ENCODE peak calls at places on chromosomes 13 and 19, in five cellular contexts. A, G, K, L and T are unnamed samples.

GRCh38 chr19:57689750-57690149 is 8.0 kb downstream of the ZNF551 start:
- DNase-seq in A (no peak), G (no peak), L (no peak), K (no peak), T (no peak)

GRCh38 chr13:41563501-41564001 is 106.2 kb downstream of the RGCC start:
- DNase-seq in A (peak), L (peak), G (peak), K (peak), T (peak)

GRCh38 chr19:8355631-8356402 is 8.1 kb upstream of the ANGPTL4 start:
- DNase-seq in K (peak), G (peak), A (peak), L (peak), T (peak)

GRCh38 chr13:44045179-44045562 is 165.5 kb downstream of the LACC1 start:
- DNase-seq in L (no peak), G (no peak), A (no peak), K (no peak), T (no peak)

GRCh38 chr13:34044041-34044440 is 226.1 kb downstream of the RFC3 start:
- DNase-seq in L (no peak), K (no peak), G (peak), A (peak), T (peak)

GRCh38 chr13:74979703-74980102 is 502.3 kb downstream of the TBC1D4 start:
- DNase-seq in G (no peak), L (no peak), A (no peak), K (no peak), T (no peak)

GRCh38 chr19:48806818-48807589 is 3.8 kb downstream of the BCAT2 start:
- DNase-seq in G (no peak), A (peak), L (no peak), K (peak), T (no peak)

GRCh38 chr13:79528356-79528755 is 47.4 kb downstream of the NDFIP2 start:
- DNase-seq in G (no peak), A (no peak), K (peak), L (no peak), T (no peak)

GRCh38 chr19:47882890-47883289 is 3.2 kb downstream of the SULT2A1 start:
- DNase-seq in A (no peak), G (no peak), K (no peak), L (no peak), T (no peak)

GRCh38 chr19:48695743-48696352 is at the start of gene FUT2:
- DNase-seq in A (no peak), K (no peak), L (no peak), G (no peak), T (no peak)

GRCh38 chr19:44718441-44719261 is 19.7 kb downstream of the CEACAM16 start:
- DNase-seq in A (peak), G (no peak), K (peak), L (no peak), T (peak)

GRCh38 chr13:73696713-73697112 is 437.5 kb downstream of the KLF12 start:
- DNase-seq in L (no peak), G (no peak), K (no peak), A (no peak), T (no peak)

GRCh38 chr19:42030605-42031004 is 36.6 kb upstream of the ATP1A3 start:
- DNase-seq in K (no peak), L (no peak), G (no peak), A (no peak), T (no peak)

GRCh38 chr19:38250821-38251563 is 5.2 kb downstream of the PPP1R14A start:
- DNase-seq in A (peak), L (peak), K (no peak), G (no peak), T (peak)

GRCh38 chr13:32837973-32838940 is 178.0 kb upstream of the KL start:
- DNase-seq in G (no peak), A (no peak), L (no peak), K (no peak), T (no peak)

GRCh38 chr13:34462843-34463242 is 479.2 kb upstream of the NBEA start:
- DNase-seq in L (peak), A (peak), K (peak), G (peak), T (peak)

GRCh38 chr19:49422407-49423277 is 599 bp downstream of the PTH2 start:
- DNase-seq in A (no peak), K (peak), G (no peak), L (no peak), T (no peak)

GRCh38 chr13:112583592-112584277 is 4.2 kb downstream of the TUBGCP3 start:
- DNase-seq in K (no peak), L (no peak), G (no peak), A (no peak), T (no peak)

GRCh38 chr13:31556376-31556775 is 182.9 kb upstream of the RXFP2 start:
- DNase-seq in L (peak), A (peak), K (peak), G (no peak), T (peak)

GRCh38 chr13:98327326-98328314 is 150.6 kb upstream of the RNF113B start:
- DNase-seq in G (peak), A (peak), K (peak), L (peak), T (peak)

GRCh38 chr13:94123543-94123942 is 355.9 kb downstream of the DCT start:
- DNase-seq in K (no peak), A (no peak), L (no peak), G (no peak), T (no peak)

GRCh38 chr19:29277107-29277506 is 64.2 kb upstream of the UQCRFS1 start:
- DNase-seq in G (no peak), L (no peak), K (no peak), A (no peak), T (no peak)

GRCh38 chr13:114107686-114108081 is 24.7 kb downstream of the RASA3 start:
- DNase-seq in G (peak), A (peak), K (peak), L (peak), T (peak)

GRCh38 chr19:39746836-39747529 is 9.2 kb upstream of the CLC start:
- DNase-seq in A (no peak), G (no peak), K (no peak), L (no peak), T (no peak)

GRCh38 chr19:54147676-54148075 is 10.1 kb downstream of the CNOT3 start:
- DNase-seq in L (no peak), A (peak), G (no peak), K (peak), T (no peak)

GRCh38 chr13:106177146-106177545 is 358.3 kb downstream of the EFNB2 start:
- DNase-seq in G (no peak), K (no peak), A (no peak), L (no peak), T (no peak)

GRCh38 chr13:99103536-99103935 is 97.1 kb upstream of the UBAC2 start:
- DNase-seq in A (no peak), K (no peak), G (no peak), L (no peak), T (no peak)

GRCh38 chr13:100361504-100361903 is 227.1 kb downstream of the GGACT start:
- DNase-seq in L (peak), G (no peak), K (peak), A (no peak), T (peak)

GRCh38 chr19:28960586-28960985 is 252.4 kb downstream of the UQCRFS1 start:
- DNase-seq in K (no peak), G (no peak), L (no peak), A (no peak), T (no peak)

GRCh38 chr19:32232449-32232848 is 113.0 kb upstream of the ZNF507 start:
- DNase-seq in L (no peak), K (no peak), A (no peak), G (no peak), T (no peak)

GRCh38 chr19:4390862-4391693 is 9.3 kb downstream of the SH3GL1 start:
- DNase-seq in A (peak), L (no peak), K (peak), G (no peak), T (no peak)

GRCh38 chr19:4396949-4397783 is 3.2 kb downstream of the SH3GL1 start:
- DNase-seq in K (no peak), L (no peak), A (no peak), G (no peak), T (no peak)

GRCh38 chr19:4390017-4390861 is 10.1 kb downstream of the SH3GL1 start:
- DNase-seq in G (no peak), A (peak), L (no peak), K (peak), T (peak)

GRCh38 chr19:4391701-4392543 is 8.4 kb downstream of the SH3GL1 start:
- DNase-seq in L (no peak), K (peak), A (peak), G (no peak), T (peak)

DNA sequence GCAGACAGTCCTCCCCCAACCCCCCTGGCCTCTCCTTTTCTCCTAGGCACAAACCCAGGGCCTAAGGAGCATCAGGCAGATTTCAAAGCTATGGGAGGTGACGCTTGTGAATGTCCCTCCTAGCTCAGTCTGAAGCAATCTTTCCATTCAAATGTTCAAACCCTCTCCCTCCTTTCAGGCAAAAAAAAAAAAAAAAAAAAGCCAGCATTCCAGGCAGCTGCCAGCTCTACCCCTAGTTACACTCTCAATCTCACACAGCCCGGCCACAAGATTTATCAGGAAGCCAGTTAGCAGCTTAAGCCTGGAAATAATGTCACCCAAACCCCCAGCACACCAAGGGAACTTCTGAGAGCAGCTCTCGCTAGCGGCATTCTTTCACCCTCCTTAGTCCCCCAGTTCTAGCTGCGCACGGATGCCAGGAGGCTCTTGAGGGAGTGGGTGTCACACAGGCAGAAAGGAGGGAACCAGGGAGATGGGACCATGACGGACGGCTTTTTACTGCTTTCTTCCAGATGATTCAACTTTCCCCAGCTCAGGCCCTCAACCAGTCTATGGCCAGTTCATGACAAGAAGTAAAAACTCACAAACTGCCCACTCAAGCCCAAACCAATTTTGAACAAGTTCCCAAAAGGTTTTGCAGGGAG is 6.3 kb downstream of the SH3GL1 start:
- DNase-seq in L (no peak), A (peak), G (no peak), K (no peak), T (no peak)
- H3K4me3 ChIP-seq in L (no peak), A (no peak), G (no peak), K (no peak), T (no peak)

DNA sequence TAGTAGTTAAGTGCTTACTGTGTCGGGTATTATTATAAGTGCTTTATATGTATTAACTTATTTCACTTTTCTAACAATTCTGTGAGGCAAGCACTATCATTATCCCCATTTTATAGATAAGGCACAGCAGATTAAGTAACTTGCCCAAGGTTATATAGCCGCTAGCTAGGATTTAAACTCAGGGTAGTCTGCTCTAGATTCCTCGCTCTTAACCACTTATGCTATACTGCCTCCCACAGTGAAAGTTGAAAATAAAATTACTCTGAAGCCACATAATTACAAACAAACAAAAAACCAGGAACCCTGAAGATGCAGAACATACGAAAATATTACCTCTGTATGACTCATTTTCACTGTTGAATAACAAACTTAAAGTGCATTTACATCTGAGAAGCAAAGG is 3.9 kb downstream of the TEX30 start:
- DNase-seq in A (peak), K (peak), G (no peak), L (no peak), T (no peak)
- TF ChIP-seq CTCF in A (no peak), K (peak), G (no peak), L (no peak), T (no peak)

DNA sequence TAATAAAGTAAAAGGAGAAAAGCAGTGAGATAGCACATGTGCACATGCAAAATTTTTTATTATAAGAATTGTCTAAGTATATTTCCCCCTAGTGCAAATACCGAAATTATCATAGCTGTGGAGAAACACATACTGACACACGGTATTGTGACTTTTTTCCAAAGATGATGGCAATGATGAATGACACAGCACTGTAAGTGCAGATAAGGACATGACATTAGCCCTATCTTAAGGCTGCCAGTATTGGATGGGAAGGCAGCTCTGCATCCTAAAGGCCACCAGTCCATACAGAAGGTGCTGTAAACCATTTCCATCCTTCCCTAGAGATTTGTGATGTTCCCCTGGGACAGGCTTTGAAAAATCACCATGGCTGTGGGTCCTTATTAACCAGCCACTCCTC is 11.5 kb upstream of the MICU2 start:
- DNase-seq in G (no peak), L (no peak), K (no peak), A (no peak), T (no peak)
- H3K4me3 ChIP-seq in G (no peak), L (no peak), K (no peak), A (no peak), T (no peak)

GRCh38 chr19:56222901-56223300 is 20.8 kb downstream of the ZSCAN5C start:
- DNase-seq in G (no peak), A (no peak), L (no peak), K (no peak), T (no peak)
- TF ChIP-seq CTCF in G (no peak), A (no peak), L (no peak), K (no peak), T (no peak)

DNA sequence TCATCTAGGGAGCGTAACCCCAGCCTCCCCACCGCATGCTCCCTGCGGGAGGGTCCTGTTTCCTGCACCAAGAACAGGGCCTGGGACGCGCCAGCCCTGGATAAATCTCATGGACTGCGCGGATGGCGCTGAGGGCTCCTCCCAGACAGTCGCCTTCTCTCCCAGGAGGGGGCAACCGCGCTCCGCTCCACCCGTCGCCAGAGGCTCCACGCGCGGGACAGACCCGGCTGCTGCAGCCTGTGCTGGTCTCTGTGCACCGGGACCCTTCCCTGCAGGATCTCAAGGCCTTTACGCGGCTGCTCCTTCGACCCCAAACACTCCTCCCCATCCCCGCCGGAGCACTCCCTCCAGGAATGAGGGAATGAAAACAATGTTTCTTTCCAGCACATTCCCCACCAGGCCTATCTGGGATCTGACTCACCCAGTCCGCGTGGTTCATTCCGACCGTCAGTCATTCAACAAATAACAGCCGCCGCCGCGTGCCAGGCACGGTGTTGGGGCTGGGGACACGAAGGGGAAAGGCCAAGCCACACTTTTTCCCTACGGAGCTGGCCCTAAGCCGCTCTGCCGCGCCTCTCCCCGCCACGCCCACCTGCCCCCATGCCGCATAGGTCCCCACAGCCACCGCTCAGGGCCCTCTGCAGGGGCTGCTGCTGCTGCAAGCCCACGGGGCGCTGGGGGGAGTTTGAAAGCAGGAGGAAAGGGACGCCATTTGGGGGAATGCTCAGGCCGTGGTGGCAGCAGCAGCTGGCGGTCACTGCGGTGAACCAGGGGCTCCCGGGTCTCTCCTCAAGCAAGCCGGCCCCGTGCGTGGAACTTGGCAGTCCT is 6.0 kb downstream of the PNMA8B start:
- DNase-seq in K (peak), L (peak), A (peak), G (no peak), T (peak)
- H3K4me3 ChIP-seq in K (no peak), L (no peak), A (no peak), G (no peak), T (no peak)

GRCh38 chr13:27797228-27797624 is 4.9 kb downstream of the GSX1 start:
- DNase-seq in A (peak), L (peak), K (peak), G (no peak), T (no peak)
- TF ChIP-seq CTCF in A (no peak), L (peak), K (peak), G (no peak), T (peak)

GRCh38 chr19:18591735-18592385 is 3.3 kb downstream of the REX1BD start:
- DNase-seq in L (no peak), A (no peak), K (peak), G (no peak), T (no peak)

GRCh38 chr19:18587962-18588610 is 512 bp upstream of the REX1BD start:
- DNase-seq in A (no peak), L (no peak), G (no peak), K (no peak), T (no peak)

GRCh38 chr19:18589380-18590272 is 1.0 kb downstream of the REX1BD start:
- DNase-seq in K (peak), A (peak), L (peak), G (no peak), T (peak)

GRCh38 chr19:18588611-18589379 is at the start of gene REX1BD:
- DNase-seq in G (no peak), A (peak), L (peak), K (peak), T (peak)

GRCh38 chr19:18590273-18591272 is 2.0 kb downstream of the REX1BD start:
- DNase-seq in A (peak), K (peak), G (peak), L (peak), T (peak)
- H3K4me3 ChIP-seq in A (no peak), K (peak), G (peak), L (peak), T (no peak)

GRCh38 chr19:35253316-35254286 is 4.8 kb downstream of the LSR start:
- DNase-seq in A (no peak), G (no peak), K (no peak), L (no peak), T (no peak)

GRCh38 chr19:35249146-35249847 is 495 bp downstream of the LSR start:
- DNase-seq in G (no peak), K (no peak), A (no peak), L (no peak), T (no peak)

GRCh38 chr19:35249848-35250711 is 1.3 kb downstream of the LSR start:
- DNase-seq in K (no peak), G (no peak), A (no peak), L (no peak), T (no peak)

GRCh38 chr19:35248310-35249145 is at the start of gene LSR:
- DNase-seq in K (no peak), G (no peak), L (no peak), A (no peak), T (no peak)

GRCh38 chr19:35251456-35251855 is 2.7 kb downstream of the LSR start:
- DNase-seq in G (no peak), L (no peak), A (no peak), K (no peak), T (no peak)
- TF ChIP-seq CTCF in G (no peak), L (no peak), A (no peak), K (no peak), T (no peak)